ENCODE peak calls at places on chromosomes 1 and 21, in six cellular contexts. One of them, this sample, is unnamed.

GRCh38 chr1:202576816-202577215 is 133.4 kb downstream of the SYT2 start:
- DNase-seq in activated T-helper 1 cell treated with anti-CD3 and anti-CD28 coated beads, Interleukin-12 subunit alpha, Interleukin-12 subunit beta, Interleukin-2, Interleukin-4 antibody, amounts not matched to agents 30 ng/mL and 10 ng/mL and 1 ng/mL, durations not matched to agents 14 hours and 24 hours and 36 hours: no peak
- DNase-seq in T-helper 2 cell: no peak
- DNase-seq in hepatocyte: no peak
- DNase-seq in germinal center: no peak
- DNase-seq in H7: no peak
- DNase-seq in this sample: no peak

GRCh38 chr1:169108897-169109560 is 2.5 kb downstream of the ATP1B1 start:
- DNase-seq in T-helper 2 cell: no peak
- DNase-seq in hepatocyte: peak
- DNase-seq in germinal center: no peak
- DNase-seq in H7: peak
- DNase-seq in activated T-helper 1 cell treated with anti-CD3 and anti-CD28 coated beads, Interleukin-12 subunit alpha, Interleukin-12 subunit beta, Interleukin-2, Interleukin-4 antibody, amounts not matched to agents 30 ng/mL and 10 ng/mL and 1 ng/mL, durations not matched to agents 14 hours and 24 hours and 36 hours: no peak
- DNase-seq in this sample: no peak

GRCh38 chr1:10630661-10631120 is 155.9 kb downstream of the PEX14 start:
- DNase-seq in T-helper 2 cell: no peak
- DNase-seq in germinal center: no peak
- DNase-seq in hepatocyte: no peak
- DNase-seq in H7: peak
- DNase-seq in activated T-helper 1 cell treated with anti-CD3 and anti-CD28 coated beads, Interleukin-12 subunit alpha, Interleukin-12 subunit beta, Interleukin-2, Interleukin-4 antibody, amounts not matched to agents 30 ng/mL and 10 ng/mL and 1 ng/mL, durations not matched to agents 14 hours and 24 hours and 36 hours: no peak
- DNase-seq in this sample: no peak

GRCh38 chr1:230681599-230681998 is 32.3 kb downstream of the AGT start:
- DNase-seq in T-helper 2 cell: no peak
- DNase-seq in germinal center: no peak
- DNase-seq in activated T-helper 1 cell treated with anti-CD3 and anti-CD28 coated beads, Interleukin-12 subunit alpha, Interleukin-12 subunit beta, Interleukin-2, Interleukin-4 antibody, amounts not matched to agents 30 ng/mL and 10 ng/mL and 1 ng/mL, durations not matched to agents 14 hours and 24 hours and 36 hours: no peak
- DNase-seq in hepatocyte: peak
- DNase-seq in H7: no peak
- DNase-seq in this sample: no peak

GRCh38 chr1:203682401-203683383 is 56.1 kb downstream of the ATP2B4 start:
- DNase-seq in hepatocyte: no peak
- DNase-seq in H7: no peak
- DNase-seq in activated T-helper 1 cell treated with anti-CD3 and anti-CD28 coated beads, Interleukin-12 subunit alpha, Interleukin-12 subunit beta, Interleukin-2, Interleukin-4 antibody, amounts not matched to agents 30 ng/mL and 10 ng/mL and 1 ng/mL, durations not matched to agents 14 hours and 24 hours and 36 hours: peak
- DNase-seq in germinal center: peak
- DNase-seq in T-helper 2 cell: peak
- DNase-seq in this sample: peak

GRCh38 chr1:37682334-37682987 is 9.9 kb upstream of the CDCA8 start:
- DNase-seq in H7: peak
- DNase-seq in activated T-helper 1 cell treated with anti-CD3 and anti-CD28 coated beads, Interleukin-12 subunit alpha, Interleukin-12 subunit beta, Interleukin-2, Interleukin-4 antibody, amounts not matched to agents 30 ng/mL and 10 ng/mL and 1 ng/mL, durations not matched to agents 14 hours and 24 hours and 36 hours: peak
- DNase-seq in T-helper 2 cell: peak
- DNase-seq in germinal center: peak
- DNase-seq in hepatocyte: peak
- DNase-seq in this sample: peak

GRCh38 chr1:6000444-6001288 is 8.4 kb upstream of the NPHP4 start:
- DNase-seq in T-helper 2 cell: no peak
- DNase-seq in H7: no peak
- DNase-seq in hepatocyte: no peak
- DNase-seq in activated T-helper 1 cell treated with anti-CD3 and anti-CD28 coated beads, Interleukin-12 subunit alpha, Interleukin-12 subunit beta, Interleukin-2, Interleukin-4 antibody, amounts not matched to agents 30 ng/mL and 10 ng/mL and 1 ng/mL, durations not matched to agents 14 hours and 24 hours and 36 hours: no peak
- DNase-seq in germinal center: no peak
- DNase-seq in this sample: no peak

GRCh38 chr1:247865416-247865815 is 8.4 kb downstream of the TRIM58 start:
- DNase-seq in hepatocyte: no peak
- DNase-seq in H7: no peak
- DNase-seq in activated T-helper 1 cell treated with anti-CD3 and anti-CD28 coated beads, Interleukin-12 subunit alpha, Interleukin-12 subunit beta, Interleukin-2, Interleukin-4 antibody, amounts not matched to agents 30 ng/mL and 10 ng/mL and 1 ng/mL, durations not matched to agents 14 hours and 24 hours and 36 hours: no peak
- DNase-seq in germinal center: no peak
- DNase-seq in T-helper 2 cell: no peak
- DNase-seq in this sample: no peak

GRCh38 chr1:30923597-30923996 is 15.0 kb upstream of the SDC3 start:
- DNase-seq in activated T-helper 1 cell treated with anti-CD3 and anti-CD28 coated beads, Interleukin-12 subunit alpha, Interleukin-12 subunit beta, Interleukin-2, Interleukin-4 antibody, amounts not matched to agents 30 ng/mL and 10 ng/mL and 1 ng/mL, durations not matched to agents 14 hours and 24 hours and 36 hours: no peak
- DNase-seq in T-helper 2 cell: no peak
- DNase-seq in H7: no peak
- DNase-seq in hepatocyte: no peak
- DNase-seq in germinal center: no peak
- DNase-seq in this sample: no peak

GRCh38 chr1:100178092-100178491 is at the start of gene LRRC39:
- DNase-seq in hepatocyte: no peak
- DNase-seq in T-helper 2 cell: no peak
- DNase-seq in activated T-helper 1 cell treated with anti-CD3 and anti-CD28 coated beads, Interleukin-12 subunit alpha, Interleukin-12 subunit beta, Interleukin-2, Interleukin-4 antibody, amounts not matched to agents 30 ng/mL and 10 ng/mL and 1 ng/mL, durations not matched to agents 14 hours and 24 hours and 36 hours: no peak
- DNase-seq in germinal center: no peak
- DNase-seq in H7: no peak
- DNase-seq in this sample: no peak

GRCh38 chr1:106406114-106406513 is 650.4 kb upstream of the PRMT6 start:
- DNase-seq in hepatocyte: no peak
- DNase-seq in activated T-helper 1 cell treated with anti-CD3 and anti-CD28 coated beads, Interleukin-12 subunit alpha, Interleukin-12 subunit beta, Interleukin-2, Interleukin-4 antibody, amounts not matched to agents 30 ng/mL and 10 ng/mL and 1 ng/mL, durations not matched to agents 14 hours and 24 hours and 36 hours: no peak
- DNase-seq in H7: no peak
- DNase-seq in germinal center: no peak
- DNase-seq in T-helper 2 cell: no peak
- DNase-seq in this sample: no peak

GRCh38 chr1:14970115-14970798 is 183.3 kb upstream of the TMEM51 start:
- DNase-seq in H7: peak
- DNase-seq in hepatocyte: peak
- DNase-seq in germinal center: peak
- DNase-seq in T-helper 2 cell: no peak
- DNase-seq in activated T-helper 1 cell treated with anti-CD3 and anti-CD28 coated beads, Interleukin-12 subunit alpha, Interleukin-12 subunit beta, Interleukin-2, Interleukin-4 antibody, amounts not matched to agents 30 ng/mL and 10 ng/mL and 1 ng/mL, durations not matched to agents 14 hours and 24 hours and 36 hours: no peak
- DNase-seq in this sample: peak

GRCh38 chr1:241799414-241799813 is 48.6 kb upstream of the EXO1 start:
- DNase-seq in T-helper 2 cell: no peak
- DNase-seq in H7: no peak
- DNase-seq in hepatocyte: no peak
- DNase-seq in germinal center: no peak
- DNase-seq in activated T-helper 1 cell treated with anti-CD3 and anti-CD28 coated beads, Interleukin-12 subunit alpha, Interleukin-12 subunit beta, Interleukin-2, Interleukin-4 antibody, amounts not matched to agents 30 ng/mL and 10 ng/mL and 1 ng/mL, durations not matched to agents 14 hours and 24 hours and 36 hours: no peak
- DNase-seq in this sample: no peak

GRCh38 chr21:45613396-45613795 is 30.1 kb upstream of the PCBP3 start:
- DNase-seq in activated T-helper 1 cell treated with anti-CD3 and anti-CD28 coated beads, Interleukin-12 subunit alpha, Interleukin-12 subunit beta, Interleukin-2, Interleukin-4 antibody, amounts not matched to agents 30 ng/mL and 10 ng/mL and 1 ng/mL, durations not matched to agents 14 hours and 24 hours and 36 hours: no peak
- DNase-seq in H7: no peak
- DNase-seq in T-helper 2 cell: no peak
- DNase-seq in germinal center: no peak
- DNase-seq in hepatocyte: no peak
- DNase-seq in this sample: no peak

GRCh38 chr1:204073837-204074273 is 940 bp downstream of the SOX13 start:
- DNase-seq in germinal center: no peak
- DNase-seq in activated T-helper 1 cell treated with anti-CD3 and anti-CD28 coated beads, Interleukin-12 subunit alpha, Interleukin-12 subunit beta, Interleukin-2, Interleukin-4 antibody, amounts not matched to agents 30 ng/mL and 10 ng/mL and 1 ng/mL, durations not matched to agents 14 hours and 24 hours and 36 hours: no peak
- DNase-seq in H7: peak
- DNase-seq in hepatocyte: peak
- DNase-seq in T-helper 2 cell: no peak
- DNase-seq in this sample: no peak

GRCh38 chr1:31199301-31199790 is 40.3 kb downstream of the NKAIN1 start:
- DNase-seq in H7: no peak
- DNase-seq in activated T-helper 1 cell treated with anti-CD3 and anti-CD28 coated beads, Interleukin-12 subunit alpha, Interleukin-12 subunit beta, Interleukin-2, Interleukin-4 antibody, amounts not matched to agents 30 ng/mL and 10 ng/mL and 1 ng/mL, durations not matched to agents 14 hours and 24 hours and 36 hours: no peak
- DNase-seq in hepatocyte: no peak
- DNase-seq in germinal center: no peak
- DNase-seq in T-helper 2 cell: no peak
- DNase-seq in this sample: no peak

GRCh38 chr1:42965339-42965738 is 6.7 kb upstream of the SLC2A1 start:
- DNase-seq in H7: no peak
- DNase-seq in activated T-helper 1 cell treated with anti-CD3 and anti-CD28 coated beads, Interleukin-12 subunit alpha, Interleukin-12 subunit beta, Interleukin-2, Interleukin-4 antibody, amounts not matched to agents 30 ng/mL and 10 ng/mL and 1 ng/mL, durations not matched to agents 14 hours and 24 hours and 36 hours: no peak
- DNase-seq in T-helper 2 cell: no peak
- DNase-seq in germinal center: no peak
- DNase-seq in hepatocyte: no peak
- DNase-seq in this sample: no peak

GRCh38 chr1:9078035-9078948 is 8.9 kb upstream of the SLC2A5 start:
- DNase-seq in hepatocyte: no peak
- DNase-seq in germinal center: no peak
- DNase-seq in T-helper 2 cell: no peak
- DNase-seq in activated T-helper 1 cell treated with anti-CD3 and anti-CD28 coated beads, Interleukin-12 subunit alpha, Interleukin-12 subunit beta, Interleukin-2, Interleukin-4 antibody, amounts not matched to agents 30 ng/mL and 10 ng/mL and 1 ng/mL, durations not matched to agents 14 hours and 24 hours and 36 hours: no peak
- DNase-seq in H7: no peak
- DNase-seq in this sample: peak

GRCh38 chr1:209625791-209626285 is 26.4 kb downstream of the LAMB3 start:
- DNase-seq in T-helper 2 cell: no peak
- DNase-seq in activated T-helper 1 cell treated with anti-CD3 and anti-CD28 coated beads, Interleukin-12 subunit alpha, Interleukin-12 subunit beta, Interleukin-2, Interleukin-4 antibody, amounts not matched to agents 30 ng/mL and 10 ng/mL and 1 ng/mL, durations not matched to agents 14 hours and 24 hours and 36 hours: no peak
- DNase-seq in hepatocyte: no peak
- DNase-seq in H7: no peak
- DNase-seq in germinal center: no peak
- DNase-seq in this sample: no peak

GRCh38 chr1:150572918-150573647 is 6.3 kb downstream of the MCL1 start:
- DNase-seq in germinal center: no peak
- DNase-seq in hepatocyte: peak
- DNase-seq in T-helper 2 cell: no peak
- DNase-seq in activated T-helper 1 cell treated with anti-CD3 and anti-CD28 coated beads, Interleukin-12 subunit alpha, Interleukin-12 subunit beta, Interleukin-2, Interleukin-4 antibody, amounts not matched to agents 30 ng/mL and 10 ng/mL and 1 ng/mL, durations not matched to agents 14 hours and 24 hours and 36 hours: no peak
- DNase-seq in H7: no peak
- DNase-seq in this sample: no peak

GRCh38 chr1:86616871-86617270 is 70.0 kb downstream of the CLCA4 start:
- DNase-seq in H7: no peak
- DNase-seq in hepatocyte: peak
- DNase-seq in germinal center: peak
- DNase-seq in T-helper 2 cell: no peak
- DNase-seq in activated T-helper 1 cell treated with anti-CD3 and anti-CD28 coated beads, Interleukin-12 subunit alpha, Interleukin-12 subunit beta, Interleukin-2, Interleukin-4 antibody, amounts not matched to agents 30 ng/mL and 10 ng/mL and 1 ng/mL, durations not matched to agents 14 hours and 24 hours and 36 hours: no peak
- DNase-seq in this sample: no peak

GRCh38 chr1:27726173-27726793 is 522 bp downstream of the FAM76A start:
- DNase-seq in hepatocyte: peak
- DNase-seq in germinal center: peak
- DNase-seq in H7: peak
- DNase-seq in T-helper 2 cell: peak
- DNase-seq in activated T-helper 1 cell treated with anti-CD3 and anti-CD28 coated beads, Interleukin-12 subunit alpha, Interleukin-12 subunit beta, Interleukin-2, Interleukin-4 antibody, amounts not matched to agents 30 ng/mL and 10 ng/mL and 1 ng/mL, durations not matched to agents 14 hours and 24 hours and 36 hours: no peak
- DNase-seq in this sample: peak

GRCh38 chr21:37079211-37079824 is 6.3 kb downstream of the TTC3 start:
- DNase-seq in H7: no peak
- DNase-seq in T-helper 2 cell: no peak
- DNase-seq in germinal center: peak
- DNase-seq in hepatocyte: no peak
- DNase-seq in activated T-helper 1 cell treated with anti-CD3 and anti-CD28 coated beads, Interleukin-12 subunit alpha, Interleukin-12 subunit beta, Interleukin-2, Interleukin-4 antibody, amounts not matched to agents 30 ng/mL and 10 ng/mL and 1 ng/mL, durations not matched to agents 14 hours and 24 hours and 36 hours: no peak
- DNase-seq in this sample: no peak

GRCh38 chr1:23793018-23793781 is 2.3 kb downstream of the LYPLA2 start:
- DNase-seq in H7: peak
- DNase-seq in hepatocyte: peak
- DNase-seq in T-helper 2 cell: peak
- DNase-seq in activated T-helper 1 cell treated with anti-CD3 and anti-CD28 coated beads, Interleukin-12 subunit alpha, Interleukin-12 subunit beta, Interleukin-2, Interleukin-4 antibody, amounts not matched to agents 30 ng/mL and 10 ng/mL and 1 ng/mL, durations not matched to agents 14 hours and 24 hours and 36 hours: no peak
- DNase-seq in germinal center: no peak
- DNase-seq in this sample: no peak

GRCh38 chr1:100308777-100309176 is 42.8 kb downstream of the RTCA start:
- DNase-seq in H7: no peak
- DNase-seq in activated T-helper 1 cell treated with anti-CD3 and anti-CD28 coated beads, Interleukin-12 subunit alpha, Interleukin-12 subunit beta, Interleukin-2, Interleukin-4 antibody, amounts not matched to agents 30 ng/mL and 10 ng/mL and 1 ng/mL, durations not matched to agents 14 hours and 24 hours and 36 hours: no peak
- DNase-seq in T-helper 2 cell: no peak
- DNase-seq in germinal center: no peak
- DNase-seq in hepatocyte: no peak
- DNase-seq in this sample: no peak

GRCh38 chr1:85088408-85088784 is 40.1 kb upstream of the MCOLN3 start:
- DNase-seq in H7: no peak
- DNase-seq in hepatocyte: no peak
- DNase-seq in T-helper 2 cell: no peak
- DNase-seq in activated T-helper 1 cell treated with anti-CD3 and anti-CD28 coated beads, Interleukin-12 subunit alpha, Interleukin-12 subunit beta, Interleukin-2, Interleukin-4 antibody, amounts not matched to agents 30 ng/mL and 10 ng/mL and 1 ng/mL, durations not matched to agents 14 hours and 24 hours and 36 hours: no peak
- DNase-seq in germinal center: no peak
- DNase-seq in this sample: no peak

GRCh38 chr1:206979379-206980043 is 9.3 kb upstream of the FCAMR start:
- DNase-seq in T-helper 2 cell: no peak
- DNase-seq in germinal center: no peak
- DNase-seq in hepatocyte: peak
- DNase-seq in H7: no peak
- DNase-seq in activated T-helper 1 cell treated with anti-CD3 and anti-CD28 coated beads, Interleukin-12 subunit alpha, Interleukin-12 subunit beta, Interleukin-2, Interleukin-4 antibody, amounts not matched to agents 30 ng/mL and 10 ng/mL and 1 ng/mL, durations not matched to agents 14 hours and 24 hours and 36 hours: no peak
- DNase-seq in this sample: no peak

GRCh38 chr1:62687421-62687902 is 724 bp downstream of the DOCK7 start:
- DNase-seq in activated T-helper 1 cell treated with anti-CD3 and anti-CD28 coated beads, Interleukin-12 subunit alpha, Interleukin-12 subunit beta, Interleukin-2, Interleukin-4 antibody, amounts not matched to agents 30 ng/mL and 10 ng/mL and 1 ng/mL, durations not matched to agents 14 hours and 24 hours and 36 hours: no peak
- DNase-seq in germinal center: peak
- DNase-seq in H7: peak
- DNase-seq in hepatocyte: peak
- DNase-seq in T-helper 2 cell: no peak
- DNase-seq in this sample: no peak

GRCh38 chr1:40774266-40774998 is 9.2 kb upstream of the KCNQ4 start:
- DNase-seq in H7: peak
- DNase-seq in hepatocyte: peak
- DNase-seq in T-helper 2 cell: peak
- DNase-seq in germinal center: no peak
- DNase-seq in activated T-helper 1 cell treated with anti-CD3 and anti-CD28 coated beads, Interleukin-12 subunit alpha, Interleukin-12 subunit beta, Interleukin-2, Interleukin-4 antibody, amounts not matched to agents 30 ng/mL and 10 ng/mL and 1 ng/mL, durations not matched to agents 14 hours and 24 hours and 36 hours: peak
- DNase-seq in this sample: no peak

GRCh38 chr1:4797429-4797828 is 143.0 kb downstream of the AJAP1 start:
- DNase-seq in H7: no peak
- DNase-seq in activated T-helper 1 cell treated with anti-CD3 and anti-CD28 coated beads, Interleukin-12 subunit alpha, Interleukin-12 subunit beta, Interleukin-2, Interleukin-4 antibody, amounts not matched to agents 30 ng/mL and 10 ng/mL and 1 ng/mL, durations not matched to agents 14 hours and 24 hours and 36 hours: no peak
- DNase-seq in germinal center: no peak
- DNase-seq in hepatocyte: no peak
- DNase-seq in T-helper 2 cell: no peak
- DNase-seq in this sample: no peak

This sample was measured in NK-92 treated with Interleukin-12 subunit alpha and Interleukin-12 subunit beta, amount 100 ng/mL, for 24 hours.